ENCODE peak calls at places on chromosomes 6 and 20, in seven cellular contexts. L, S, Y, O, P, X and T are unnamed samples.
A peak's percentile ranks its signal among the peaks of the same experiment; 100 is the strongest.

GRCh38 chr6:114740547-114740946 is 397.7 kb upstream of the HS3ST5 start:
- DNase-seq in P (no peak), L (no peak), O (peak; percentile 30), Y (no peak), X (peak; percentile 24), S (no peak), T (no peak)

GRCh38 chr20:32792316-32792715 is 27.4 kb upstream of the MAPRE1 start:
- DNase-seq in P (no peak), S (no peak), L (peak; percentile 22), O (no peak), X (peak; percentile 17), Y (no peak), T (no peak)

GRCh38 chr6:160386869-160387518 is 38.8 kb downstream of the SLC22A3 start:
- DNase-seq in O (peak; percentile 9), P (peak; percentile 74), L (no peak), X (peak; percentile 79), S (no peak), Y (no peak), T (no peak)

GRCh38 chr6:27862396-27863061 is 49.7 kb downstream of the OR2B2 start:
- DNase-seq in P (no peak), X (no peak), S (no peak), Y (no peak), L (no peak), O (no peak), T (no peak)

GRCh38 chr6:91352285-91352684 is 765.4 kb upstream of the MAP3K7 start:
- DNase-seq in Y (no peak), L (no peak), S (no peak), P (no peak), X (no peak), O (no peak), T (no peak)

GRCh38 chr6:32148722-32149576 is 2.8 kb downstream of the PRRT1 start:
- DNase-seq in O (peak; percentile 60), Y (no peak), P (peak; percentile 71), X (peak; percentile 71), L (no peak), S (no peak), T (peak; percentile 85)

GRCh38 chr6:149150999-149151398 is 166.5 kb upstream of the TAB2 start:
- DNase-seq in Y (no peak), X (no peak), L (no peak), P (no peak), O (no peak), S (no peak), T (no peak)

GRCh38 chr20:19181552-19181951 is 30.9 kb upstream of the SLC24A3 start:
- DNase-seq in Y (no peak), P (no peak), O (no peak), X (no peak), S (no peak), L (no peak), T (no peak)

GRCh38 chr20:11140359-11140758 is 466.6 kb upstream of the JAG1 start:
- DNase-seq in L (no peak), O (peak; percentile 87), X (no peak), S (peak; percentile 3), P (no peak), Y (no peak), T (no peak)

GRCh38 chr6:143368426-143368825 is 82.1 kb downstream of the ADAT2 start:
- DNase-seq in Y (no peak), P (no peak), L (no peak), S (peak; percentile 29), O (peak; percentile 47), X (no peak), T (no peak)

GRCh38 chr6:15907914-15908518 is 220.9 kb upstream of the MYLIP start:
- DNase-seq in X (peak; percentile 37), P (no peak), S (no peak), L (no peak), O (no peak), Y (no peak), T (no peak)

GRCh38 chr20:10596726-10597125 is 77.1 kb downstream of the JAG1 start:
- DNase-seq in L (no peak), Y (no peak), X (no peak), S (peak; percentile 69), P (no peak), O (peak; percentile 86), T (no peak)

GRCh38 chr6:31945507-31946369 is at the start of gene CFB:
- DNase-seq in L (no peak), X (peak; percentile 82), P (peak; percentile 80), Y (no peak), O (peak; percentile 70), S (peak; percentile 46), T (no peak)

GRCh38 chr6:32814145-32814544 is 2.7 kb downstream of the HLA-DOB start:
- DNase-seq in Y (no peak), X (no peak), O (no peak), L (no peak), P (no peak), S (no peak), T (no peak)

GRCh38 chr20:64159711-64160110 is 4.5 kb upstream of the MYT1 start:
- DNase-seq in S (no peak), L (no peak), P (no peak), X (no peak), Y (no peak), O (no peak), T (peak; percentile 36)

GRCh38 chr6:138227316-138227781 is 9.1 kb upstream of the PBOV1 start:
- DNase-seq in S (no peak), L (no peak), P (peak; percentile 61), Y (no peak), O (no peak), X (peak; percentile 72), T (no peak)

GRCh38 chr20:32672982-32673727 is 586 bp downstream of the C20orf203 start:
- DNase-seq in O (no peak), S (no peak), Y (no peak), L (no peak), X (no peak), P (no peak), T (no peak)

GRCh38 chr20:52747736-52748135 is 224.4 kb upstream of the TSHZ2 start:
- DNase-seq in O (no peak), L (peak; percentile 13), Y (no peak), X (peak; percentile 12), P (no peak), S (no peak), T (no peak)

GRCh38 chr6:168104636-168105035 is 25.6 kb upstream of the FRMD1 start:
- DNase-seq in Y (no peak), S (no peak), O (no peak), P (no peak), X (no peak), L (no peak), T (no peak)

GRCh38 chr20:13223731-13224130 is 2.7 kb downstream of the ISM1 start:
- DNase-seq in S (no peak), P (no peak), O (no peak), X (no peak), L (no peak), Y (no peak), T (no peak)

DNA sequence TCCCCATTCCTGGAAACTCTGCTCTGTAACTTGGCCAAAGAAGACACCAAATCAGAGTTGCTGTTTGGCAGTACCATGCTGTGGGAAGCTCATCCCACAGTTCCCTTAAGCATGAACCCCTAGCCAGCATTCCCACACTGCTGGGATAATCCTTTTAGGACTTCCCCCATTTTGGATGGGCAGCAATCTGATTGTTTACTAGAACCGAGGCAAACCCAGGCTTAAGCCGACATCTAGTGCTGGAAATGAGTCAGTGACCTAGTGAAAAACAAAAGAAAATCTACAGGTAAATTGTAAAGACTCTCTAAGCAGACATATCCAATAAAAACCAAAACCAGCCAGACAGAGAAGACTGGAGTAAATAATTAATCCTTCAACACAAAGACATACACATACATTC is 5.2 kb downstream of the DNAH8 start:
- DNase-seq in Y (no peak), L (no peak), O (no peak), P (no peak), X (no peak), S (no peak), T (no peak)
- TF ChIP-seq CTCF in Y (peak; percentile 45), L (no peak), O (no peak), P (no peak), X (no peak), S (peak; percentile 26), T (no peak)

GRCh38 chr20:50711113-50711825 is 19.9 kb upstream of the RIPOR3 start:
- DNase-seq in Y (no peak), S (no peak), O (no peak), X (no peak), P (no peak), L (no peak), T (no peak)

GRCh38 chr20:50715694-50716093 is 15.7 kb upstream of the PARD6B start:
- DNase-seq in L (no peak), S (no peak), X (no peak), Y (no peak), P (no peak), O (no peak), T (no peak)

GRCh38 chr20:50716518-50716917 is 14.9 kb upstream of the PARD6B start:
- DNase-seq in O (no peak), L (no peak), Y (no peak), P (no peak), X (no peak), S (no peak), T (no peak)

GRCh38 chr20:50712771-50713676 is 18.4 kb upstream of the PARD6B start:
- DNase-seq in S (no peak), O (no peak), P (no peak), X (no peak), L (no peak), Y (no peak), T (no peak)

GRCh38 chr20:50713677-50714101 is 17.7 kb upstream of the PARD6B start:
- DNase-seq in Y (no peak), X (peak; percentile 58), P (no peak), O (peak; percentile 41), S (no peak), L (no peak), T (no peak)
- TF ChIP-seq CTCF in Y (peak; percentile 38), X (peak; percentile 61), P (no peak), O (peak; percentile 60), S (peak; percentile 73), L (no peak), T (no peak)

DNA sequence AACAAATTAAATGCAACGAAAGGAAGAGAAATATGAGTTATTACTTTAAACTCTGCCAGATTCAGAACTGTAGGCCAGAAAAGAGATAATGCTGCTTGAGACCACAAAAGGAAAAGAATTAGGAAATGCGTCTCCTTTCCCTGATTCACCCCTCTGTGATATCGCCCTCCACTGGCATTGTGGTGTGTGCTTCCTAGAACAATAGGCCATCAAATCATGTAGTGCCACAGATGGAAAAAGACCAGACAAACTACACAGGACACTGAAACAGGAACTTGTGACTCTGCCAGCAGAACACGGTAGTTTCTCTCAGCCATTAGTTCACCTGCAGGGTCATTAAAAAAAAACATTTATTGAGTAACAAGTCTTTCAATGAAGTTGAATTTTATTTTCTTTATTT is 14.8 kb upstream of the LAMA4 start:
- DNase-seq in P (no peak), X (no peak), S (no peak), Y (no peak), O (no peak), L (no peak), T (no peak)
- TF ChIP-seq CTCF in P (no peak), X (no peak), S (peak; percentile 30), Y (peak; percentile 67), O (peak; percentile 39), L (no peak), T (no peak)

GRCh38 chr6:79250107-79250514 is 15.6 kb upstream of the HMGN3 start:
- DNase-seq in X (no peak), S (no peak), O (no peak), Y (no peak), P (no peak), L (no peak), T (no peak)
- TF ChIP-seq CTCF in X (peak; percentile 42), S (peak; percentile 6), O (peak; percentile 8), Y (peak; percentile 26), P (no peak), L (no peak), T (no peak)